ENCODE peak calls at places on chromosome 22, in eight cellular contexts. D, Y, W, S, P, N, V and I are unnamed samples.

GRCh38 chr22:39872548-39872947 is 21.0 kb downstream of the ENTHD1 start:
- DNase-seq in D (no peak), Y (no peak), W (no peak), S (no peak), P (no peak), N (no peak), V (no peak), I (no peak)

GRCh38 chr22:40487663-40488249 is 117.4 kb downstream of the SGSM3 start:
- DNase-seq in D (no peak), Y (no peak), W (no peak), S (peak; percentile 61), P (no peak), N (no peak), V (no peak), I (no peak)

GRCh38 chr22:23193420-23193819 is 13.1 kb downstream of the BCR start:
- DNase-seq in D (no peak), Y (no peak), W (no peak), S (no peak), P (no peak), N (no peak), V (no peak), I (no peak)

GRCh38 chr22:47145883-47146282 is 383.4 kb downstream of the TBC1D22A start:
- DNase-seq in D (no peak), Y (no peak), W (no peak), S (no peak), P (no peak), N (no peak), V (no peak), I (no peak)

GRCh38 chr22:49788492-49788891 is 39.2 kb downstream of the BRD1 start:
- DNase-seq in D (no peak), Y (no peak), W (no peak), S (peak; percentile 21), P (peak; percentile 86), N (no peak), V (no peak), I (no peak)

GRCh38 chr22:24926849-24927579 is 19.5 kb downstream of the LHFPL7 start:
- DNase-seq in D (no peak), Y (no peak), W (no peak), S (peak; percentile 42), P (no peak), N (no peak), V (no peak), I (no peak)

GRCh38 chr22:19845369-19845722 is 9.3 kb downstream of the GNB1L start:
- DNase-seq in D (no peak), Y (no peak), W (no peak), S (no peak), P (no peak), N (no peak), V (no peak), I (no peak)

GRCh38 chr22:46592390-46592872 is 27.8 kb upstream of the GRAMD4 start:
- DNase-seq in D (no peak), Y (no peak), W (no peak), S (peak; percentile 49), P (peak; percentile 83), N (peak; percentile 33), V (no peak), I (no peak)

GRCh38 chr22:48968201-48968959 is 859.3 kb downstream of the BRD1 start:
- DNase-seq in D (no peak), Y (no peak), W (peak; percentile 50), S (no peak), P (peak; percentile 18), N (no peak), V (no peak), I (no peak)

GRCh38 chr22:44623771-44624510 is 78.1 kb upstream of the PRR5 start:
- DNase-seq in D (no peak), Y (no peak), W (no peak), S (peak; percentile 17), P (no peak), N (no peak), V (no peak), I (no peak)

GRCh38 chr22:38773363-38773946 is 17.7 kb upstream of the SUN2 start:
- DNase-seq in D (no peak), Y (no peak), W (no peak), S (no peak), P (no peak), N (no peak), V (no peak), I (no peak)

GRCh38 chr22:31350410-31350863 is 4.3 kb upstream of the PATZ1 start:
- DNase-seq in D (no peak), Y (no peak), W (no peak), S (peak; percentile 18), P (no peak), N (no peak), V (no peak), I (no peak)

GRCh38 chr22:49514656-49515055 is 313.0 kb downstream of the BRD1 start:
- DNase-seq in D (no peak), Y (no peak), W (no peak), S (no peak), P (no peak), N (no peak), V (no peak), I (no peak)

GRCh38 chr22:22667966-22668880 is 23.8 kb downstream of the GGTLC2 start:
- DNase-seq in D (no peak), Y (no peak), W (no peak), S (no peak), P (no peak), N (no peak), V (no peak), I (no peak)

GRCh38 chr22:20781272-20781990 is 7.5 kb downstream of the SERPIND1 start:
- DNase-seq in D (no peak), Y (no peak), W (no peak), S (no peak), P (no peak), N (no peak), V (no peak), I (no peak)

GRCh38 chr22:39240841-39241631 is 3.7 kb downstream of the PDGFB start:
- DNase-seq in D (no peak), Y (no peak), W (peak; percentile 80), S (no peak), P (peak; percentile 73), N (no peak), V (no peak), I (no peak)

GRCh38 chr22:30195245-30196140 is 51.1 kb downstream of the LIF start:
- DNase-seq in D (no peak), Y (no peak), W (no peak), S (peak; percentile 25), P (no peak), N (no peak), V (no peak), I (no peak)

GRCh38 chr22:23147632-23148387 is 2.5 kb downstream of the RAB36 start:
- DNase-seq in D (no peak), Y (no peak), W (no peak), S (peak; percentile 80), P (no peak), N (no peak), V (no peak), I (no peak)

GRCh38 chr22:35437038-35437437 is 37.1 kb downstream of the MCM5 start:
- DNase-seq in D (no peak), Y (no peak), W (no peak), S (no peak), P (no peak), N (no peak), V (no peak), I (no peak)

GRCh38 chr22:19357270-19358105 is 66.0 kb upstream of the CLTCL1 start:
- DNase-seq in D (no peak), Y (no peak), W (no peak), S (peak; percentile 74), P (no peak), N (no peak), V (no peak), I (peak; percentile 45)

GRCh38 chr22:41256898-41257260 is 16.1 kb upstream of the CHADL start:
- DNase-seq in D (no peak), Y (no peak), W (no peak), S (peak; percentile 45), P (no peak), N (no peak), V (no peak), I (no peak)

GRCh38 chr22:37972527-37972926 is 11.8 kb downstream of the SOX10 start:
- DNase-seq in D (no peak), Y (no peak), W (no peak), S (no peak), P (no peak), N (no peak), V (no peak), I (no peak)

GRCh38 chr22:40055143-40055926 is 60.6 kb downstream of the FAM83F start:
- DNase-seq in D (peak; percentile 18), Y (no peak), W (no peak), S (no peak), P (no peak), N (no peak), V (no peak), I (no peak)

GRCh38 chr22:44693756-44694155 is 8.2 kb upstream of the PRR5 start:
- DNase-seq in D (no peak), Y (no peak), W (no peak), S (no peak), P (no peak), N (no peak), V (no peak), I (no peak)

GRCh38 chr22:49948573-49948957 is 12.0 kb upstream of the PIM3 start:
- DNase-seq in D (no peak), Y (no peak), W (peak; percentile 67), S (no peak), P (no peak), N (no peak), V (no peak), I (no peak)

GRCh38 chr22:32579533-32580220 is 105.1 kb downstream of the FBXO7 start:
- DNase-seq in D (no peak), Y (no peak), W (no peak), S (peak; percentile 95), P (peak; percentile 57), N (no peak), V (no peak), I (no peak)

GRCh38 chr22:50048066-50048765 is 9.9 kb downstream of the TTLL8 start:
- DNase-seq in D (no peak), Y (no peak), W (no peak), S (no peak), P (no peak), N (no peak), V (no peak), I (no peak)

GRCh38 chr22:46574993-46575914 is 37.8 kb upstream of the CELSR1 start:
- DNase-seq in D (no peak), Y (no peak), W (peak; percentile 81), S (no peak), P (peak; percentile 65), N (no peak), V (no peak), I (no peak)

GRCh38 chr22:49237279-49237678 is 590.4 kb downstream of the BRD1 start:
- DNase-seq in D (no peak), Y (no peak), W (no peak), S (no peak), P (no peak), N (no peak), V (no peak), I (no peak)

GRCh38 chr22:49972163-49973017 is 11.8 kb downstream of the PIM3 start:
- DNase-seq in D (no peak), Y (no peak), W (peak; percentile 52), S (no peak), P (peak; percentile 50), N (no peak), V (no peak), I (no peak)

GRCh38 chr22:45007946-45008852 is 1.6 kb downstream of the PHF21B start:
- DNase-seq in D (no peak), Y (peak; percentile 23), W (no peak), S (peak; percentile 12), P (no peak), N (no peak), V (no peak), I (no peak)

GRCh38 chr22:39308614-39309363 is 10.6 kb downstream of the RPL3 start:
- DNase-seq in D (no peak), Y (no peak), W (no peak), S (peak; percentile 98), P (peak; percentile 76), N (no peak), V (no peak), I (no peak)

GRCh38 chr22:50504245-50505211 is 3.0 kb downstream of the LMF2 start:
- DNase-seq in D (no peak), Y (no peak), W (no peak), S (no peak), P (no peak), N (no peak), V (no peak), I (no peak)